ENCODE peak calls at places on chromosomes 7 and 10, in seven cellular contexts. M is HCT116, Y is GM23248, G is neural progenitor cell, N is fibroblast of lung, V is Karpas-422, T is astrocyte. Q is an unnamed sample.

GRCh38 chr10:13492493-13493180 is 36.2 kb downstream of the BEND7 start:
- DNase-seq in Y (no peak), N (no peak), G (no peak), M (no peak), T (no peak), V (no peak), Q (no peak)

GRCh38 chr10:4351723-4352565 is 474.1 kb upstream of the AKR1E2 start:
- DNase-seq in V (no peak), M (no peak), Y (peak), N (peak), G (no peak), T (peak), Q (no peak)

GRCh38 chr10:124731551-124731950 is 12.6 kb downstream of the FAM53B start:
- DNase-seq in Y (no peak), N (no peak), V (no peak), T (no peak), G (no peak), M (no peak), Q (no peak)

GRCh38 chr7:12643001-12643400 is 44.4 kb upstream of the ARL4A start:
- DNase-seq in Y (peak), M (no peak), V (no peak), G (no peak), N (peak), T (peak), Q (no peak)

GRCh38 chr7:44335184-44335583 is 9.8 kb upstream of the CAMK2B start:
- DNase-seq in M (no peak), T (no peak), V (no peak), G (no peak), N (no peak), Y (no peak), Q (no peak)

GRCh38 chr7:40186586-40186985 is 51.8 kb downstream of the SUGCT start:
- DNase-seq in N (no peak), Y (no peak), T (no peak), V (peak), G (no peak), M (no peak), Q (peak)

GRCh38 chr7:3265388-3265787 is 35.7 kb upstream of the SDK1 start:
- DNase-seq in G (no peak), V (no peak), Y (no peak), T (no peak), M (no peak), N (no peak), Q (no peak)

GRCh38 chr7:21953766-21954165 is 8.1 kb upstream of the CDCA7L start:
- DNase-seq in N (no peak), V (no peak), Y (no peak), M (no peak), T (no peak), G (no peak), Q (no peak)

GRCh38 chr10:43816351-43817321 is 168.0 kb upstream of the ZNF32 start:
- DNase-seq in V (peak), Y (peak), N (peak), G (no peak), M (no peak), T (peak), Q (no peak)

GRCh38 chr7:90720970-90721768 is 125.0 kb downstream of the CDK14 start:
- DNase-seq in Y (peak), M (no peak), T (peak), G (no peak), V (peak), N (peak), Q (no peak)

GRCh38 chr10:29595636-29596225 is 39.0 kb downstream of the SVIL start:
- DNase-seq in M (no peak), Y (no peak), N (peak), V (no peak), T (no peak), G (no peak), Q (no peak)

GRCh38 chr7:100019908-100020307 is 4.5 kb downstream of the ZKSCAN1 start:
- DNase-seq in T (no peak), M (no peak), V (no peak), N (no peak), G (no peak), Y (no peak), Q (no peak)

GRCh38 chr10:50739618-50740350 is at the start of gene ASAH2B:
- DNase-seq in N (peak), V (peak), T (peak), Y (peak), M (peak), G (peak), Q (peak)

GRCh38 chr7:9507281-9507680 is 1073.9 kb downstream of the NXPH1 start:
- DNase-seq in T (peak), M (no peak), G (peak), V (no peak), Y (no peak), N (peak), Q (no peak)

GRCh38 chr7:141551080-141551772 is at the start of gene AGK:
- DNase-seq in N (peak), V (peak), Y (peak), T (peak), M (peak), G (peak), Q (peak)

GRCh38 chr7:77657427-77658331 is 38.6 kb upstream of the RSBN1L start:
- DNase-seq in V (peak), G (peak), M (peak), T (no peak), Y (peak), N (peak), Q (no peak)

GRCh38 chr7:137343483-137343841 is at the start of gene PTN:
- DNase-seq in T (peak), Y (peak), N (peak), M (no peak), V (no peak), G (peak), Q (peak)

GRCh38 chr10:121668336-121669009 is 70.2 kb upstream of the FGFR2 start:
- DNase-seq in Y (no peak), G (peak), T (peak), V (no peak), M (no peak), N (peak), Q (peak)
- H3K27ac ChIP-seq in Y (no peak), G (no peak), T (no peak), V (no peak), M (no peak), N (no peak), Q (no peak)

GRCh38 chr10:5887641-5888040 is 2.1 kb downstream of the ANKRD16 start:
- DNase-seq in Y (no peak), N (no peak), G (no peak), T (no peak), M (no peak), V (no peak), Q (no peak)
- H3K9ac ChIP-seq in Y (no peak), N (no peak), G (no peak), T (no peak), M (no peak), V (peak), Q (no peak)

DNA sequence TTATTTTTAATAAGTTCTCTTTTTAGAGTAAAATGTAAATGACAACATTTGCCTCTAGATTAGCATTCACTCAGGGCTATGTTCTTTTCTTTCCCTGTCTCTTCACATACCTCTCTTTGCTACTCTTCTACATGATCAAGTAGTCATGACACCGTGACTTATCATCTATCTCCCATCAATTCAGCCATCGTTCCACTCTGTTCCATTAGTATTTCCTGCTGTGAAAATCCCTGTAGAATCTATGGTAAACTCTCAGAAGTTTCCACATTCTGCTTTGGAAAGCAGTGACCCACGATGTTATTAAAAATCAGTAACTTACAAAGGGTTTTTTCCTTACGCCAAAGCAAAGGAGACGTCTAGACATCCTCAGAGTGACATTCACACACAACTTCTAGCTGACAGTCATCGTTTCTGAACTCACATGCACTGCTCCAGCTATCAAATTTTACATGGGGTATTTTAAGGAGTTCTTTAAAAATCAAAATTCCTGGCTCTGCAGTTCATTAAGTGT is 135.6 kb downstream of the SEMA3C start:
- DNase-seq in T (no peak), N (no peak), G (no peak), M (no peak), V (no peak), Y (no peak), Q (no peak)
- H3K27ac ChIP-seq in T (peak), N (no peak), G (no peak), M (no peak), V (no peak), Y (peak), Q (no peak)

DNA sequence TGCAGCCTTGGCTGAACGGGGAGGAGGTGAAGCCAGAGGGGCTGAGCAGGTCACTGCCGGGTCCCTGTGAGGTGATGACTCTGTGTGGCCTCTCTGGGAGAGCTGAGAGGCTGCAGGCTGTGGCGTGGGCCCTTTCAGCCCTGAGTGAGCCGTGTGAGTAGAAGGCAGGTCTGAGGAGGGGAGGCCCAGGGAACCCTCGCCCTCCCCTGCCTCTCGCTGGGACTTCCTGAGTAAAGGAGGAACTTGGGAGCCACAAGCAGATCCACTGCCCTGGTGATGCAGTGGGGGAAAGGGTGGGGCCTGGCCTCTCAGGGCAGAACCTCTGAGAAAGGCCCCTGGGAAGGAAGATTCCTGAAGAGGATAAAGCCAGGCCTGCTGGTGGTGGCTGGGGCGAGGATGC is 22.8 kb downstream of the EEPD1 start:
- DNase-seq in M (no peak), T (no peak), V (no peak), Y (no peak), N (no peak), G (no peak), Q (no peak)
- H3K9ac ChIP-seq in M (no peak), T (no peak), V (peak), Y (no peak), N (no peak), G (no peak), Q (no peak)

GRCh38 chr10:89516149-89516832 is 19.1 kb downstream of the SLC16A12 start:
- DNase-seq in M (no peak), Y (peak), T (peak), V (no peak), G (no peak), N (peak), Q (no peak)
- H3K27ac ChIP-seq in M (no peak), Y (peak), T (peak), V (no peak), G (no peak), N (peak), Q (no peak)

DNA sequence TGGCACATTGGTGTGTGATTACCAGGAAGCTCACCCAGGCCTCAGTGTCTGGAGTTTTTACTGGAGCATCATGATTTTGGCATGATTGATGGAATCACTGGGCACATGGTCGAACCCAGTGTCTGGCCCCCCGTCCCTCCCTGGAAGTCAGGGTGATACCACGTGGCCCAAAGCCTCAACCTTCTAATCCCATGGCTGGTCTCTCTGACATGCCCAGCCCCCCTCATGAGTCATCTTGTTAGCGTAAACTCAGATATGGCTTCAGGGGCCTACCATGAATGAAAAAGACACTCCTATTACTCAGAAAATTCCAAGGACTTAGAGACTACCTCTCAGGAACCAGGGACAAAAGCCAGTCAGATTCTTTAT is 109.3 kb downstream of the GRK5 start:
- DNase-seq in M (peak), N (peak), Y (peak), V (no peak), T (peak), G (no peak), Q (no peak)
- H3K9ac ChIP-seq in M (peak), N (peak), Y (peak), V (no peak), T (peak), G (no peak), Q (no peak)

DNA sequence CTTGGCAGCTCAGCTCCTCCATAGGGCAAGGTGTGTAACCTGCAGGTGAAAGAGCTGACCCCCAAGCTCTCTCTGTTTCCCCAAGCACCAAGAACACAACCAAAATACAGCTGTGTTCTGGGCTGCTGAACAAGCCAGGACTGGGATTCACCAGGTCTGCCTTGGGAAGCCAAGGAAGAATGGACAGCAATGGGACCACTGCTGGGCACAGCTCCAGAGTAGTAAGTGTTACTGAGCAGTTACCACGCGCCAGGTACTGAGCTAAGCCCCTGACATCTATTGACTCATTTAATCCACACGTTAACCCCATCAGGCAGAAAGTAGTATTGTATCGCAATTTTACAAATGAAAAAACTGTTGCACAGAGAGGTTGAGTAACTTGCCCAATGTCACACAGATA is 168.3 kb downstream of the GRID1 start:
- DNase-seq in N (no peak), V (no peak), G (no peak), T (no peak), Y (no peak), M (no peak), Q (no peak)
- H3K27ac ChIP-seq in N (no peak), V (no peak), G (no peak), T (no peak), Y (no peak), M (no peak), Q (no peak)